ENCODE peak calls at places on chromosome 16, in ten cellular contexts. One of them, this sample, is unnamed.

GRCh38 chr16:6492742-6493141 is 839.9 kb upstream of the RBFOX1 start:
- DNase-seq in CD4-positive, alpha-beta T cell: no peak
- DNase-seq in ELR: no peak
- DNase-seq in putamen: no peak
- DNase-seq in cerebellum: no peak
- DNase-seq in HCT116: no peak
- DNase-seq in HFF-Myc: no peak
- DNase-seq in HuH-7: no peak
- DNase-seq in T1000: no peak
- DNase-seq in left ventricle myocardium superior: no peak
- DNase-seq in this sample: no peak

GRCh38 chr16:12417830-12418229 is 385.9 kb downstream of the CPPED1 start:
- DNase-seq in CD4-positive, alpha-beta T cell: no peak
- DNase-seq in ELR: no peak
- DNase-seq in putamen: no peak
- DNase-seq in cerebellum: no peak
- DNase-seq in HCT116: no peak
- DNase-seq in HFF-Myc: no peak
- DNase-seq in HuH-7: no peak
- DNase-seq in T1000: no peak
- DNase-seq in left ventricle myocardium superior: no peak
- DNase-seq in this sample: no peak

GRCh38 chr16:29756654-29757053 is 10.9 kb upstream of the C16orf54 start:
- DNase-seq in CD4-positive, alpha-beta T cell: no peak
- DNase-seq in ELR: no peak
- DNase-seq in putamen: no peak
- DNase-seq in cerebellum: no peak
- DNase-seq in HCT116: no peak
- DNase-seq in HFF-Myc: no peak
- DNase-seq in HuH-7: no peak
- DNase-seq in T1000: no peak
- DNase-seq in left ventricle myocardium superior: no peak
- DNase-seq in this sample: no peak

GRCh38 chr16:34801875-34802274 is 1342.5 kb downstream of the TP53TG3F start:
- DNase-seq in CD4-positive, alpha-beta T cell: no peak
- DNase-seq in ELR: no peak
- DNase-seq in putamen: no peak
- DNase-seq in cerebellum: no peak
- DNase-seq in HCT116: no peak
- DNase-seq in HFF-Myc: no peak
- DNase-seq in HuH-7: no peak
- DNase-seq in T1000: no peak
- DNase-seq in left ventricle myocardium superior: no peak
- DNase-seq in this sample: no peak

GRCh38 chr16:87453326-87453725 is 39.5 kb downstream of the ZCCHC14 start:
- DNase-seq in CD4-positive, alpha-beta T cell: no peak
- DNase-seq in ELR: no peak
- DNase-seq in putamen: no peak
- DNase-seq in cerebellum: no peak
- DNase-seq in HCT116: no peak
- DNase-seq in HFF-Myc: no peak
- DNase-seq in HuH-7: no peak
- DNase-seq in T1000: no peak
- DNase-seq in left ventricle myocardium superior: no peak
- DNase-seq in this sample: no peak

GRCh38 chr16:70746040-70746707 is 54.8 kb downstream of the VAC14 start:
- DNase-seq in CD4-positive, alpha-beta T cell: no peak
- DNase-seq in ELR: peak
- DNase-seq in putamen: no peak
- DNase-seq in cerebellum: peak
- DNase-seq in HCT116: peak
- DNase-seq in HFF-Myc: peak
- DNase-seq in HuH-7: no peak
- DNase-seq in T1000: peak
- DNase-seq in left ventricle myocardium superior: peak
- DNase-seq in this sample: no peak

GRCh38 chr16:53320992-53321391 is 113.3 kb upstream of the RBL2 start:
- DNase-seq in CD4-positive, alpha-beta T cell: no peak
- DNase-seq in ELR: no peak
- DNase-seq in putamen: no peak
- DNase-seq in cerebellum: no peak
- DNase-seq in HCT116: no peak
- DNase-seq in HFF-Myc: no peak
- DNase-seq in HuH-7: no peak
- DNase-seq in T1000: no peak
- DNase-seq in left ventricle myocardium superior: no peak
- DNase-seq in this sample: no peak

GRCh38 chr16:46573008-46573833 is 48.0 kb downstream of the SHCBP1 start:
- DNase-seq in CD4-positive, alpha-beta T cell: no peak
- DNase-seq in ELR: peak
- DNase-seq in putamen: no peak
- DNase-seq in cerebellum: no peak
- DNase-seq in HCT116: no peak
- DNase-seq in HFF-Myc: peak
- DNase-seq in HuH-7: no peak
- DNase-seq in T1000: peak
- DNase-seq in left ventricle myocardium superior: no peak
- DNase-seq in this sample: no peak

GRCh38 chr16:89599451-89599858 is 14.0 kb upstream of the DPEP1 start:
- DNase-seq in CD4-positive, alpha-beta T cell: peak
- DNase-seq in ELR: peak
- DNase-seq in putamen: no peak
- DNase-seq in cerebellum: no peak
- DNase-seq in HCT116: peak
- DNase-seq in HFF-Myc: no peak
- DNase-seq in HuH-7: peak
- DNase-seq in T1000: no peak
- DNase-seq in left ventricle myocardium superior: no peak
- DNase-seq in this sample: peak